ENCODE peak calls at places on chromosomes 5 and 9, in nine cellular contexts. E is HFFc6, N is chondrocyte, I is HFF-Myc, Z is A549, V is B cell, O is right lobe of liver, X is activated B cell treated with CpG ODN at 0.5 μM for 24 hours, P is glutamatergic neuron. U is an unnamed sample.

GRCh38 chr9:116547729-116548426 is 139.2 kb upstream of the TRIM32 start:
- DNase-seq in I (no peak), X (no peak), V (no peak), N (no peak), P (no peak), O (peak), E (no peak), Z (peak), U (no peak)

GRCh38 chr9:106717686-106718085 is 145.3 kb upstream of the ZNF462 start:
- DNase-seq in E (no peak), V (no peak), P (no peak), Z (peak), I (no peak), X (no peak), N (no peak), O (no peak), U (no peak)

GRCh38 chr5:93677344-93678021 is 63.9 kb downstream of the POU5F2 start:
- DNase-seq in I (peak), N (no peak), O (no peak), X (no peak), V (no peak), E (peak), P (peak), Z (no peak), U (no peak)

GRCh38 chr5:350355-350754 is 28.8 kb downstream of the AHRR start:
- DNase-seq in O (no peak), N (no peak), V (no peak), I (no peak), X (no peak), E (no peak), Z (peak), P (no peak), U (no peak)

GRCh38 chr5:175682664-175683063 is 24.8 kb downstream of the HRH2 start:
- DNase-seq in E (no peak), P (no peak), O (no peak), I (no peak), Z (no peak), X (no peak), V (no peak), N (peak), U (no peak)

GRCh38 chr9:114448706-114449105 is 56.6 kb downstream of the WHRN start:
- DNase-seq in O (no peak), V (no peak), X (no peak), N (no peak), P (no peak), I (peak), E (peak), Z (no peak), U (no peak)

GRCh38 chr9:99158629-99159028 is 53.7 kb downstream of the TGFBR1 start:
- DNase-seq in E (no peak), Z (peak), P (no peak), N (no peak), I (no peak), O (no peak), X (no peak), V (no peak), U (no peak)

GRCh38 chr5:3659907-3660306 is 64.3 kb downstream of the IRX1 start:
- DNase-seq in P (no peak), E (no peak), I (no peak), Z (no peak), X (no peak), N (no peak), V (no peak), O (no peak), U (no peak)

GRCh38 chr9:115046786-115047185 is 71.2 kb downstream of the TNC start:
- DNase-seq in I (peak), P (no peak), E (no peak), V (no peak), O (no peak), X (no peak), Z (no peak), N (no peak), U (no peak)

GRCh38 chr5:122508623-122509022 is 196.6 kb downstream of the SNCAIP start:
- DNase-seq in P (no peak), Z (no peak), O (peak), E (no peak), V (no peak), N (no peak), I (no peak), X (no peak), U (no peak)

GRCh38 chr5:26388946-26389345 is 649.4 kb downstream of the CDH9 start:
- DNase-seq in N (no peak), V (no peak), E (no peak), I (no peak), P (no peak), X (no peak), Z (no peak), O (no peak), U (no peak)

GRCh38 chr5:123454236-123454911 is 31.2 kb upstream of the CEP120 start:
- DNase-seq in E (no peak), V (no peak), Z (no peak), I (no peak), P (no peak), O (no peak), N (no peak), X (no peak), U (no peak)

GRCh38 chr5:178462846-178463245 is 127.3 kb downstream of the COL23A1 start:
- DNase-seq in V (no peak), E (no peak), X (no peak), I (no peak), O (no peak), P (no peak), Z (no peak), N (no peak), U (no peak)

GRCh38 chr5:102799017-102799416 is 43.9 kb downstream of the PAM start:
- DNase-seq in O (no peak), V (no peak), X (no peak), E (no peak), P (no peak), N (no peak), I (no peak), Z (no peak), U (no peak)

GRCh38 chr9:127398715-127399400 is 1.9 kb downstream of the SLC2A8 start:
- DNase-seq in Z (no peak), E (no peak), P (no peak), I (no peak), V (no peak), X (no peak), O (no peak), N (no peak), U (no peak)

GRCh38 chr9:121841771-121842611 is 190.6 kb downstream of the DAB2IP start:
- DNase-seq in Z (no peak), I (no peak), P (no peak), X (no peak), E (peak), N (peak), V (peak), O (no peak), U (no peak)

GRCh38 chr9:3526166-3526902 is 533 bp upstream of the RFX3 start:
- DNase-seq in N (peak), Z (peak), E (peak), X (peak), O (peak), I (peak), P (peak), V (peak), U (peak)

GRCh38 chr5:31911291-31912265 is 262.5 kb downstream of the GOLPH3 start:
- DNase-seq in X (no peak), I (no peak), Z (no peak), E (no peak), P (no peak), V (no peak), N (no peak), O (no peak), U (no peak)

GRCh38 chr5:54895816-54896341 is 89.5 kb downstream of the ESM1 start:
- DNase-seq in O (no peak), E (peak), I (peak), N (no peak), V (no peak), Z (peak), X (no peak), P (peak), U (no peak)

GRCh38 chr9:128103589-128103962 is 24.0 kb downstream of the PTGES2 start:
- DNase-seq in N (no peak), O (no peak), Z (no peak), E (no peak), X (no peak), V (no peak), P (no peak), I (no peak), U (no peak)

GRCh38 chr9:22098636-22099332 is 89.7 kb upstream of the CDKN2B start:
- DNase-seq in E (no peak), O (no peak), N (no peak), V (no peak), P (no peak), X (no peak), I (no peak), Z (no peak), U (no peak)

GRCh38 chr5:112205840-112206239 is 213.2 kb downstream of the EPB41L4A start:
- DNase-seq in O (no peak), X (no peak), V (no peak), I (no peak), E (no peak), N (no peak), Z (no peak), P (peak), U (no peak)

GRCh38 chr9:15295761-15296405 is 11.1 kb downstream of the TTC39B start:
- DNase-seq in E (peak), I (no peak), N (no peak), P (no peak), Z (no peak), O (no peak), V (no peak), X (no peak), U (no peak)

GRCh38 chr9:113616716-113617496 is 153.4 kb downstream of the RGS3 start:
- DNase-seq in X (no peak), V (no peak), P (no peak), Z (no peak), E (no peak), O (no peak), I (no peak), N (peak), U (no peak)

GRCh38 chr5:128287740-128288139 is 204.2 kb downstream of the SLC12A2 start:
- DNase-seq in I (no peak), V (no peak), X (no peak), O (no peak), E (no peak), P (no peak), Z (no peak), N (no peak), U (no peak)

GRCh38 chr5:150703767-150704166 is 2.9 kb upstream of the RBM22 start:
- DNase-seq in E (no peak), P (no peak), I (no peak), X (no peak), Z (no peak), N (no peak), V (no peak), O (no peak), U (peak)

GRCh38 chr5:127236254-127236653 is 54.3 kb upstream of the MEGF10 start:
- DNase-seq in E (no peak), Z (no peak), I (no peak), X (no peak), N (no peak), V (no peak), P (no peak), O (no peak), U (no peak)

GRCh38 chr9:114386886-114387677 is 700 bp downstream of the AKNA start:
- DNase-seq in V (no peak), X (no peak), Z (no peak), O (peak), E (peak), I (no peak), P (peak), N (no peak), U (no peak)

GRCh38 chr5:79201206-79201605 is 34.7 kb upstream of the JMY start:
- DNase-seq in X (no peak), O (no peak), Z (no peak), P (no peak), N (no peak), E (no peak), I (no peak), V (no peak), U (no peak)

GRCh38 chr5:79202076-79202475 is 33.9 kb upstream of the JMY start:
- DNase-seq in I (no peak), V (no peak), Z (peak), E (peak), X (no peak), O (no peak), N (no peak), P (no peak), U (no peak)

GRCh38 chr5:79206541-79206940 is 29.4 kb upstream of the JMY start:
- DNase-seq in I (no peak), P (no peak), V (no peak), X (no peak), E (no peak), Z (no peak), N (no peak), O (no peak), U (no peak)

GRCh38 chr5:79205965-79206364 is 30.0 kb upstream of the JMY start:
- DNase-seq in X (no peak), N (no peak), E (no peak), Z (no peak), O (no peak), I (no peak), P (no peak), V (no peak), U (no peak)

DNA sequence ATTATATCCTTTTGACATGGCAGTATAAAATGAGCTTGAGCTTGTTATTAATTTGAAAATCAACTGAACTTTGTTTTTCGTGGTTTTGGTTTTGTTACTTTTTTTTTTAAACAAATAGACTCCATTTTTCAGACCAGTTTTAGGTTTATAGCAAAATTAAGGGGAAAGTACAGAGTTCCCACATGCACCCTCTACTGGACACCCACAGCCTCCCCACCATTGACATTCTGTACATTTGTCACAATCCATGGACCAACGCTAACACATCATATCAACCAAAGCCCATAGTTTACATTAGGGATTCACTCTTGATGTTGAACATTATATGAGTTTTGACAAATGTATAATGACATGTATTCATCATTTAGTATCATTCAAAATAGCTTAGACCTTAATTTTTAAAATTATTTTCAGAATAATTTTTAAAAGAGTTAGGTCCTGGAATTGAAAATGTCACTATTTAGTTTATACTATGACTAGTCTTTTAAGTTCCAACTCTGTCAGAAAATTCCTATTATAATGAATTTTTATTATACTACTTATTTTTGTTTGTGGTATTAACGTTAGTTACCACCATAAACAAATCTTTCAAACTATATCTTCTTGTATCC is 35.3 kb upstream of the JMY start:
- DNase-seq in O (no peak), Z (peak), I (no peak), P (no peak), E (peak), X (no peak), N (no peak), V (no peak), U (no peak)
- TF ChIP-seq CTCF in O (no peak), Z (peak), I (peak), P (no peak), E (peak), X (no peak), N (peak), V (peak), U (peak)

GRCh38 chr9:130662099-130662926 is 2.1 kb upstream of the PRDM12 start:
- DNase-seq in V (no peak), I (no peak), P (no peak), X (no peak), Z (no peak), E (no peak), O (no peak), N (no peak), U (no peak)
- TF ChIP-seq CTCF in V (no peak), I (no peak), P (no peak), X (no peak), Z (no peak), E (no peak), O (no peak), N (no peak), U (no peak)

DNA sequence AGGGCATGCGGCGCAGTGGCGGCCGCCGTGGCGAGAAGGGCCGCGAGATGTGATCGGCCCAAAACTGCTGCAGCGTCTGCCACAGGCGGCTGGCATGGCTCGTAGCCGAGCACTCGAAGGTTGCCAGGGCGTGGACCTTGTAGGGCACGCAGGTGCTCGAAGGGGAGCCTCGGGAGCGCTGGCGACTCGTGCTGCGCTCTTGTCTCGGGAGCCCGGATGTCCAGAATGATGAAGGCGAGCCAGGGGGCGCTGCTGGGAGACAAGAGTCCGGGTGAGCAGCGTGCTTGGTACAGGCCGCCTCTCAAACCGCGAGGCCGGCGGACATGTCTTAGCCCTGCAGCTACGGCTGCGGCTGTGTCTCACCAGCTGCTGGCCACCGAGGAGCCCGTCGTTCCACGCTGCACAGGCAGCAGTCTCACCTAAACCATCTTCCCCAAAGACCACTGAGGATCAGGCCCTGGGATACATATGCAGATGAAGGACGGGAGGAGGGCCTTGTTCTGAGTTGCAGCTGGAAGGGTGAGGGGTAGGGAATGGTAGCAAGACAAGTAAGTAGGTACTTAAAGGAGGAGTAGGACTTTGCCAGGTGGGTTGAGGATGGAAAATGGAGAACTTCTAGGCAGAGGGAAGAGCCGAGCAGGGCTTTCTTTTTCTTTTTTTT is 1.7 kb downstream of the CBY3 start:
- DNase-seq in I (peak), X (peak), E (no peak), Z (no peak), O (peak), P (peak), V (peak), N (no peak), U (peak)
- TF ChIP-seq CTCF in I (peak), X (no peak), E (peak), Z (no peak), O (no peak), P (no peak), V (peak), N (peak), U (peak)

DNA sequence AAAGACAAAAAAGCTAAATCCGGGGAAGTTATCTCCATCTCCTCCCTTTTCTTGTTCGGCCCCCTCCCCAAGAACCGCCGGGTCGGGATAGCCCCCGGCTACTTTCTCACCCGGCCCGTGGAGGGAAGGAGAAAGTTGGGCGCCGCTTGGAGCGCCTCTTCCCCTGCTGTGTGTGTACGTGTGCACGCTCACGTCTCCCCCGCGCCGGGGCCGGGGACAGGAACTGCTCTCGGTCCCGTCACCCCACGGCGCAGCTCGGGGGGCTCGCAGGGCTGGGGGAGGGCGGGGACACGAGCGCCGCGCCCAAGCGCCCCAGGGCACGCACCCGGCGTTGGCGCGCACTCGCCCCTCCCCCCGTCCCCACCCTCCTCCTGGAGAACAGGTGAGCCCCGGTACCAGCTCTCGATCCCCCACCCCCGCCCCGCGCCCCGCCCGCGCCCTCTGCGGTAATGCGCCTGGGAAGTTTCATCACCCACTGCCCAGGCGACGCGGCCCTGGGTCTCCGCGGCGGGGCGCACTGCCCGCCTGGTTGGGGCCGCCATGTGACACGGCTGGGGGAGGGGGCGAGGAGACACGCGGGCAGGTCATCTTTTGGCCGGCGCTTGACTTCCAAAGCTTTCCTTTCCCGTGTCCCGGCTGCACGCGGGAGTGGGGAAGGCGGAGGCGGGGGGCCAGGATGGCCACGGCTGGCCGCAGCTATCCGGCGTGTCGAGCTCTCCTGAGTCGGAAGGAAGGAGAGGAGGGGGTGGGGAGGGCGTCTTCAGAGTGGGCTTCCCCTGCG is 1.3 kb upstream of the STC2 start:
- DNase-seq in I (no peak), X (no peak), N (no peak), O (peak), V (no peak), E (no peak), Z (peak), P (peak), U (no peak)
- TF ChIP-seq CTCF in I (no peak), X (no peak), N (peak), O (no peak), V (no peak), E (peak), Z (peak), P (no peak), U (no peak)

GRCh38 chr9:133825555-133826198 is 87.5 kb upstream of the SARDH start:
- DNase-seq in V (no peak), P (no peak), X (no peak), I (no peak), E (peak), N (no peak), O (no peak), Z (no peak), U (no peak)

GRCh38 chr9:133823189-133824105 is 85.3 kb upstream of the SARDH start:
- DNase-seq in N (no peak), Z (no peak), V (peak), X (peak), I (no peak), P (no peak), E (no peak), O (no peak), U (no peak)

GRCh38 chr9:133824802-133825186 is 86.6 kb upstream of the SARDH start:
- DNase-seq in Z (no peak), E (no peak), V (no peak), I (no peak), O (no peak), P (peak), X (no peak), N (no peak), U (no peak)

GRCh38 chr9:133822439-133823065 is 84.4 kb upstream of the SARDH start:
- DNase-seq in X (peak), I (no peak), O (no peak), N (no peak), V (peak), Z (no peak), E (no peak), P (no peak), U (no peak)

GRCh38 chr9:133824106-133824801 is 86.1 kb upstream of the SARDH start:
- DNase-seq in I (no peak), N (no peak), V (no peak), E (no peak), O (no peak), P (no peak), Z (no peak), X (no peak), U (no peak)
- TF ChIP-seq CTCF in I (no peak), N (no peak), V (no peak), E (no peak), O (no peak), P (no peak), Z (no peak), X (no peak), U (no peak)

DNA sequence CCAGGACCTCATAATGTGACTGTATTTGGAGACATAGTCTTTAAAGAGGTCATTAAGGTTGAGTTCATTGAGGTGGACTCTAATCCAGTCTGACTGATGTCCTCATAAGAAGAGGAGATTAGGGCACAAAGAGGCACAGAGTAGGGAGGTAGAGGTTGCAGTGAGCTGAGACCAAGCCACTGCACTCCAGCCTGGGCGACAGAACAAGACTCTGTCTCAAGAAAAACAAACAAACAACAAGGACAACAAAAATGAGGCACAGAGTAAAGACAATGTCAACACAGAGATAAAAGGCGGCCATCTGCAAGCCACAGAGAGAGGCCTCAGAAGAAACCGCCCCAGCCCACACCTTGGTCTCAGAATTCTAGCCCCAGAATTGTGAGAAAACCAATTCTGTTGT is 17.0 kb upstream of the TDRD7 start:
- DNase-seq in O (no peak), Z (no peak), I (no peak), V (no peak), E (no peak), P (no peak), N (no peak), X (no peak), U (no peak)
- TF ChIP-seq CTCF in O (no peak), Z (no peak), I (no peak), V (no peak), E (no peak), P (no peak), N (no peak), X (no peak), U (no peak)

U was measured in CD14-positive monocyte.